ENCODE peak calls at places on chromosomes 16 and 17, in six cellular contexts. X, E, H, Z, U and V are unnamed samples.

GRCh38 chr16:4465977-4466779 is 8.2 kb downstream of the NMRAL1 start:
- DNase-seq in X (no peak), E (no peak), H (no peak), Z (peak; percentile 9), U (no peak), V (no peak)

GRCh38 chr17:51540151-51540550 is 279.8 kb downstream of the UTP18 start:
- DNase-seq in X (no peak), E (no peak), H (peak; percentile 8), Z (no peak), U (no peak), V (no peak)

GRCh38 chr17:37827905-37828304 is 83.0 kb upstream of the HNF1B start:
- DNase-seq in X (no peak), E (no peak), H (no peak), Z (no peak), U (no peak), V (no peak)

GRCh38 chr17:32772453-32773025 is 104.4 kb downstream of the MYO1D start:
- DNase-seq in X (no peak), E (no peak), H (no peak), Z (no peak), U (no peak), V (peak; percentile 16)

GRCh38 chr16:27644165-27644564 is 94.2 kb downstream of the KATNIP start:
- DNase-seq in X (no peak), E (no peak), H (no peak), Z (no peak), U (no peak), V (no peak)

GRCh38 chr17:63641678-63642077 is 19.5 kb downstream of the MAP3K3 start:
- DNase-seq in X (no peak), E (no peak), H (no peak), Z (no peak), U (no peak), V (no peak)

GRCh38 chr17:55005520-55005919 is 37.0 kb downstream of the STXBP4 start:
- DNase-seq in X (no peak), E (no peak), H (peak; percentile 39), Z (no peak), U (peak; percentile 46), V (peak; percentile 15)

GRCh38 chr16:17367932-17368331 is 102.8 kb downstream of the XYLT1 start:
- DNase-seq in X (no peak), E (no peak), H (no peak), Z (no peak), U (peak; percentile 13), V (no peak)

GRCh38 chr16:24986512-24987303 is 28.5 kb downstream of the ARHGAP17 start:
- DNase-seq in X (no peak), E (no peak), H (no peak), Z (no peak), U (peak; percentile 83), V (no peak)

GRCh38 chr17:17351901-17352781 is 49.0 kb downstream of the NT5M start:
- DNase-seq in X (no peak), E (no peak), H (no peak), Z (no peak), U (peak; percentile 62), V (no peak)

GRCh38 chr17:10683853-10684252 is 13.5 kb downstream of the SCO1 start:
- DNase-seq in X (no peak), E (no peak), H (peak; percentile 5), Z (no peak), U (no peak), V (no peak)

GRCh38 chr17:48546924-48547838 is 2.3 kb upstream of the HOXB2 start:
- DNase-seq in X (no peak), E (no peak), H (no peak), Z (no peak), U (no peak), V (no peak)

GRCh38 chr17:77494664-77495435 is 354.1 kb downstream of the SEC14L1 start:
- DNase-seq in X (peak; percentile 65), E (peak; percentile 59), H (peak; percentile 62), Z (peak; percentile 55), U (peak; percentile 54), V (peak; percentile 84)

GRCh38 chr17:57355090-57355859 is 99.0 kb downstream of the MSI2 start:
- DNase-seq in X (no peak), E (no peak), H (peak; percentile 45), Z (no peak), U (no peak), V (no peak)

GRCh38 chr17:57016764-57017116 is 38.8 kb downstream of the SCPEP1 start:
- DNase-seq in X (no peak), E (no peak), H (no peak), Z (no peak), U (peak; percentile 13), V (no peak)

GRCh38 chr16:89171216-89172170 is at the start of gene CDH15:
- DNase-seq in X (peak; percentile 87), E (peak; percentile 90), H (peak; percentile 96), Z (peak; percentile 90), U (peak; percentile 82), V (peak; percentile 99)

GRCh38 chr16:23061669-23062068 is 87.6 kb downstream of the USP31 start:
- DNase-seq in X (no peak), E (no peak), H (no peak), Z (no peak), U (no peak), V (no peak)

GRCh38 chr16:31128711-31129567 is 6.6 kb downstream of the PRSS8 start:
- DNase-seq in X (no peak), E (no peak), H (no peak), Z (no peak), U (no peak), V (no peak)

GRCh38 chr16:10590342-10590741 is 9.9 kb upstream of the EMP2 start:
- DNase-seq in X (no peak), E (no peak), H (no peak), Z (no peak), U (no peak), V (no peak)

GRCh38 chr17:48728232-48729231 is at the start of gene HOXB13:
- DNase-seq in X (no peak), E (peak; percentile 36), H (peak; percentile 44), Z (no peak), U (no peak), V (no peak)

GRCh38 chr16:13959626-13960025 is 39.7 kb downstream of the ERCC4 start:
- DNase-seq in X (no peak), E (no peak), H (no peak), Z (no peak), U (no peak), V (no peak)